ENCODE peak calls at places on chromosomes 5 and 9, in four cellular contexts. Y, C, G and R are unnamed samples.
A peak's percentile ranks its signal among the peaks of the same experiment; 100 is the strongest.

GRCh38 chr9:114244570-114244969 is 78.3 kb upstream of the ORM1 start:
- DNase-seq in Y (no peak), C (no peak), G (no peak), R (no peak)

GRCh38 chr9:102967979-102968378 is 27.2 kb upstream of the CYLC2 start:
- DNase-seq in Y (no peak), C (no peak), G (no peak), R (no peak)

GRCh38 chr9:35111006-35111933 is 4.4 kb downstream of the ATOSB start:
- DNase-seq in Y (peak; percentile 99), C (peak; percentile 97), G (peak; percentile 99), R (peak; percentile 98)

GRCh38 chr5:150514708-150515211 is 6.8 kb downstream of the NDST1 start:
- DNase-seq in Y (peak; percentile 42), C (peak; percentile 65), G (peak; percentile 69), R (peak; percentile 71)

GRCh38 chr5:83559141-83559785 is 87.7 kb downstream of the VCAN start:
- DNase-seq in Y (no peak), C (no peak), G (no peak), R (no peak)

GRCh38 chr5:132926437-132926836 is 37.0 kb downstream of the AFF4 start:
- DNase-seq in Y (no peak), C (no peak), G (no peak), R (no peak)

GRCh38 chr9:129416831-129417604 is 203.9 kb downstream of the C9orf50 start:
- DNase-seq in Y (peak; percentile 7), C (no peak), G (peak; percentile 43), R (no peak)

GRCh38 chr9:105338308-105338707 is 93.9 kb downstream of the SLC44A1 start:
- DNase-seq in Y (no peak), C (no peak), G (no peak), R (no peak)

GRCh38 chr9:12880406-12881016 is 105.7 kb downstream of the LURAP1L start:
- DNase-seq in Y (no peak), C (no peak), G (peak; percentile 16), R (no peak)

GRCh38 chr9:84000186-84000585 is 19.6 kb downstream of the RMI1 start:
- DNase-seq in Y (no peak), C (no peak), G (peak; percentile 42), R (no peak)

GRCh38 chr9:115209601-115210306 is 91.8 kb upstream of the TNC start:
- DNase-seq in Y (no peak), C (peak; percentile 60), G (peak; percentile 54), R (no peak)